ENCODE peak calls at places on chromosomes 3 and 15, in four cellular contexts. H, S, Z and X are unnamed samples.

GRCh38 chr15:87874896-87875661 is 381.5 kb downstream of the NTRK3 start:
- DNase-seq in H (peak), S (no peak), Z (no peak), X (no peak)

GRCh38 chr15:26758079-26758478 is 14.8 kb downstream of the GABRB3 start:
- DNase-seq in H (no peak), S (no peak), Z (no peak), X (no peak)

GRCh38 chr15:85587707-85588441 is 206.9 kb downstream of the KLHL25 start:
- DNase-seq in H (no peak), S (no peak), Z (no peak), X (no peak)

GRCh38 chr3:43105224-43105596 is 669 bp downstream of the POMGNT2 start:
- DNase-seq in H (no peak), S (no peak), Z (peak), X (no peak)

GRCh38 chr15:85142324-85142723 is 160.7 kb downstream of the PDE8A start:
- DNase-seq in H (no peak), S (no peak), Z (no peak), X (no peak)

GRCh38 chr3:98972720-98973119 is 71.2 kb upstream of the DCBLD2 start:
- DNase-seq in H (no peak), S (no peak), Z (no peak), X (no peak)

GRCh38 chr3:30729512-30729911 is 123.1 kb downstream of the TGFBR2 start:
- DNase-seq in H (no peak), S (no peak), Z (no peak), X (no peak)

GRCh38 chr15:50940506-50940905 is 32.0 kb downstream of the AP4E1 start:
- DNase-seq in H (no peak), S (no peak), Z (no peak), X (peak)

GRCh38 chr15:81336568-81336967 is 12.6 kb upstream of the STARD5 start:
- DNase-seq in H (no peak), S (no peak), Z (no peak), X (peak)

GRCh38 chr3:115930922-115931321 is 307.6 kb downstream of the GAP43 start:
- DNase-seq in H (no peak), S (no peak), Z (no peak), X (no peak)

GRCh38 chr15:44340410-44340809 is 51.9 kb downstream of the GOLM2 start:
- DNase-seq in H (no peak), S (no peak), Z (no peak), X (peak)